ENCODE peak calls at places on chromosomes 16 and 17, in six cellular contexts. S, P, V, H, O and Q are unnamed samples.

GRCh38 chr17:78324391-78325075 is 35.3 kb downstream of the SOCS3 start:
- DNase-seq in S (peak; percentile 66), V (peak; percentile 59), H (peak; percentile 44), O (no peak), P (no peak), Q (no peak)

GRCh38 chr16:4505356-4506153 is 29.4 kb downstream of the HMOX2 start:
- DNase-seq in H (peak; percentile 89), S (no peak), O (no peak), P (peak; percentile 62), V (no peak), Q (no peak)

GRCh38 chr17:58538801-58539410 is 24.5 kb upstream of the MTMR4 start:
- DNase-seq in V (peak; percentile 42), O (no peak), H (no peak), S (no peak), P (no peak), Q (no peak)

GRCh38 chr16:75218256-75219076 is at the start of gene CTRB1:
- DNase-seq in P (no peak), V (no peak), H (no peak), S (peak; percentile 5), O (no peak), Q (no peak)

GRCh38 chr16:11379420-11379819 is 34.2 kb downstream of the RMI2 start:
- DNase-seq in H (no peak), O (no peak), P (peak; percentile 26), S (no peak), V (no peak), Q (no peak)

GRCh38 chr17:57271821-57272220 is 15.5 kb downstream of the MSI2 start:
- DNase-seq in H (no peak), V (no peak), P (no peak), O (no peak), S (no peak), Q (no peak)

GRCh38 chr16:8517280-8517679 is 73.0 kb downstream of the TMEM114 start:
- DNase-seq in H (no peak), O (no peak), P (no peak), V (no peak), S (no peak), Q (no peak)

GRCh38 chr16:64121473-64121872 is 1000.4 kb downstream of the CDH11 start:
- DNase-seq in H (no peak), S (no peak), O (no peak), P (no peak), V (no peak), Q (no peak)

GRCh38 chr16:84062734-84063640 is 20.4 kb upstream of the SLC38A8 start:
- DNase-seq in P (peak; percentile 44), H (peak; percentile 65), V (peak; percentile 81), S (peak; percentile 59), O (peak; percentile 26), Q (peak; percentile 13)

GRCh38 chr17:77433385-77434135 is 292.8 kb downstream of the SEC14L1 start:
- DNase-seq in P (no peak), V (no peak), S (no peak), O (no peak), H (no peak), Q (no peak)

GRCh38 chr16:1037023-1037933 is 35.3 kb upstream of the SSTR5 start:
- DNase-seq in O (no peak), P (no peak), H (no peak), S (no peak), V (no peak), Q (no peak)